ENCODE peak calls at places on chromosomes 6 and 20, in nine cellular contexts. L is activated CD8-positive, alpha-beta memory T cell treated with anti-CD3 and anti-CD28 coated beads for 48 hours; Z is stimulated activated CD8-positive, alpha-beta memory T cell treated with anti-CD3 and anti-CD28 coated beads, Interleukin-15, amount 100 ng/mL, for 4 hours; Q is mucosa of gallbladder; I is prostate gland; R is foreskin fibroblast; K is T-cell; N is NCI-H1092 treated with DMSO at 0.1 percent for 48 hours; U is CD8-positive, alpha-beta memory T cell. S is an unnamed sample.

GRCh38 chr20:23091741-23092408 is 5.8 kb upstream of the CD93 start:
- DNase-seq in Q (no peak), Z (no peak), I (no peak), N (no peak), R (no peak), K (no peak), L (no peak), U (no peak), S (no peak)

GRCh38 chr20:4844766-4845465 is 123.2 kb downstream of the PRND start:
- DNase-seq in I (no peak), L (no peak), U (no peak), Q (no peak), K (no peak), R (no peak), N (no peak), Z (no peak), S (no peak)

GRCh38 chr20:62702886-62703852 is 5.5 kb upstream of the NTSR1 start:
- DNase-seq in Z (peak; percentile 19), R (peak; percentile 93), K (no peak), L (no peak), N (no peak), I (no peak), Q (no peak), U (no peak), S (no peak)

GRCh38 chr20:49030954-49031619 is 15.0 kb upstream of the CSE1L start:
- DNase-seq in Z (no peak), I (no peak), L (no peak), U (no peak), K (no peak), R (no peak), Q (no peak), N (no peak), S (no peak)

GRCh38 chr20:46004813-46005505 is 3.7 kb upstream of the MMP9 start:
- DNase-seq in K (no peak), I (no peak), L (no peak), N (no peak), R (no peak), Q (peak; percentile 48), U (peak; percentile 48), Z (no peak), S (no peak)

GRCh38 chr6:162907876-162908481 is 180.2 kb downstream of the PACRG start:
- DNase-seq in I (no peak), L (no peak), U (no peak), Q (no peak), Z (no peak), N (no peak), R (peak; percentile 35), K (no peak), S (no peak)

GRCh38 chr6:43972915-43973304 is 154.3 kb downstream of the MRPL14 start:
- DNase-seq in R (peak; percentile 92), Q (peak; percentile 86), Z (no peak), L (no peak), K (no peak), I (peak; percentile 75), U (no peak), N (peak; percentile 23), S (no peak)

GRCh38 chr20:19789009-19789408 is 31.0 kb downstream of the RIN2 start:
- DNase-seq in K (no peak), Z (no peak), R (no peak), L (no peak), I (no peak), Q (no peak), U (no peak), N (no peak), S (no peak)

S was measured in memory B cell.